ENCODE peak calls at places on chromosomes 6 and 20, in ten cellular contexts. U is CD4-positive, alpha-beta memory T cell; X is Peyer's patch; C is adrenal gland; V is Karpas-422; P is endodermal cell; B is tibial artery; N is heart left ventricle; Y is right cardiac atrium; S is spleen. D is an unnamed sample.
A peak's percentile ranks its signal among the peaks of the same experiment; 100 is the strongest.

GRCh38 chr20:1377984-1378742 is 14.7 kb downstream of the FKBP1A start:
- DNase-seq in U (no peak), X (no peak), C (no peak), V (no peak), P (peak; percentile 40), B (no peak), N (no peak), Y (no peak), S (no peak), D (no peak)

GRCh38 chr6:47595785-47596184 is 102.6 kb upstream of the ADGRF4 start:
- DNase-seq in U (no peak), X (no peak), C (no peak), V (no peak), P (no peak), B (no peak), N (no peak), Y (no peak), S (no peak), D (no peak)

GRCh38 chr20:58236612-58237317 is 8.3 kb upstream of the ANKRD60 start:
- DNase-seq in U (peak; percentile 77), X (peak; percentile 85), C (peak; percentile 79), V (peak; percentile 93), P (peak; percentile 94), B (peak; percentile 63), N (peak; percentile 83), Y (peak; percentile 67), S (peak; percentile 94), D (no peak)

GRCh38 chr6:52547647-52548352 is 29.1 kb downstream of the TRAM2 start:
- DNase-seq in U (no peak), X (peak; percentile 86), C (peak; percentile 26), V (no peak), P (no peak), B (no peak), N (no peak), Y (no peak), S (no peak), D (no peak)

GRCh38 chr6:56433119-56433518 is 185.7 kb upstream of the COL21A1 start:
- DNase-seq in U (no peak), X (no peak), C (no peak), V (no peak), P (no peak), B (no peak), N (peak; percentile 61), Y (no peak), S (no peak), D (no peak)

GRCh38 chr20:59062057-59062456 is 19.5 kb upstream of the PRELID3B start:
- DNase-seq in U (no peak), X (no peak), C (no peak), V (no peak), P (no peak), B (no peak), N (no peak), Y (no peak), S (no peak), D (no peak)

GRCh38 chr6:40725390-40725789 is 138.2 kb upstream of the LRFN2 start:
- DNase-seq in U (no peak), X (no peak), C (no peak), V (no peak), P (no peak), B (no peak), N (no peak), Y (no peak), S (no peak), D (no peak)

GRCh38 chr20:58700121-58700780 is 7.7 kb downstream of the NPEPL1 start:
- DNase-seq in U (no peak), X (peak; percentile 65), C (no peak), V (no peak), P (peak; percentile 35), B (no peak), N (no peak), Y (no peak), S (peak; percentile 56), D (no peak)

GRCh38 chr6:117449549-117450439 is 24.1 kb upstream of the ROS1 start:
- DNase-seq in U (peak; percentile 63), X (no peak), C (peak; percentile 79), V (peak; percentile 88), P (peak; percentile 85), B (peak; percentile 40), N (no peak), Y (peak; percentile 25), S (no peak), D (no peak)

GRCh38 chr6:8013763-8014162 is 50.4 kb downstream of the BLOC1S5 start:
- DNase-seq in U (no peak), X (no peak), C (no peak), V (no peak), P (no peak), B (no peak), N (no peak), Y (no peak), S (no peak), D (no peak)

DNA sequence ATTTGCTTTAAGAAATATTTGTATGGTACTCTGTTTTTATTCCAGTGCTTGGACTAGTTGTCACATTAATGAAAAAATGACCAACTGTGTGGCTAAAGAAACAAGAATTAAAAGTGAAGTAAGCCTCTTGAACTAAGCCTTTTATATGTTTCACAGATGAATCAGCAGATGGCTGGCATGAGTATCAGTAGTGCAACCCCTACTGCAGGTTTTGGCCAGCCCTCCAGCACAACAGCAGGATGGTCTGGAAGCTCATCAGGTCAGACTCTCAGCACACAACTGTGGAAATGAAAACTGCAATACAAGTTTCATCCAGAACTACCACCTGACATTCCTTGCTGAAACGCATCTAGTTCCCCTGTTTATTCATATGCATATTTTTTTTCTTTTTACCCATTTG is 96.8 kb downstream of the B3GAT2 start:
- DNase-seq in U (no peak), X (no peak), C (no peak), V (no peak), P (no peak), B (no peak), N (no peak), Y (no peak), S (no peak), D (no peak)
- H3K27ac ChIP-seq in U (no peak overlapping the region), X (no peak overlapping the region), C (no peak overlapping the region), V (no peak overlapping the region), P (no peak overlapping the region), B (no peak overlapping the region), N (no peak overlapping the region), Y (no peak overlapping the region), S (no peak overlapping the region), D (no peak overlapping the region)

DNA sequence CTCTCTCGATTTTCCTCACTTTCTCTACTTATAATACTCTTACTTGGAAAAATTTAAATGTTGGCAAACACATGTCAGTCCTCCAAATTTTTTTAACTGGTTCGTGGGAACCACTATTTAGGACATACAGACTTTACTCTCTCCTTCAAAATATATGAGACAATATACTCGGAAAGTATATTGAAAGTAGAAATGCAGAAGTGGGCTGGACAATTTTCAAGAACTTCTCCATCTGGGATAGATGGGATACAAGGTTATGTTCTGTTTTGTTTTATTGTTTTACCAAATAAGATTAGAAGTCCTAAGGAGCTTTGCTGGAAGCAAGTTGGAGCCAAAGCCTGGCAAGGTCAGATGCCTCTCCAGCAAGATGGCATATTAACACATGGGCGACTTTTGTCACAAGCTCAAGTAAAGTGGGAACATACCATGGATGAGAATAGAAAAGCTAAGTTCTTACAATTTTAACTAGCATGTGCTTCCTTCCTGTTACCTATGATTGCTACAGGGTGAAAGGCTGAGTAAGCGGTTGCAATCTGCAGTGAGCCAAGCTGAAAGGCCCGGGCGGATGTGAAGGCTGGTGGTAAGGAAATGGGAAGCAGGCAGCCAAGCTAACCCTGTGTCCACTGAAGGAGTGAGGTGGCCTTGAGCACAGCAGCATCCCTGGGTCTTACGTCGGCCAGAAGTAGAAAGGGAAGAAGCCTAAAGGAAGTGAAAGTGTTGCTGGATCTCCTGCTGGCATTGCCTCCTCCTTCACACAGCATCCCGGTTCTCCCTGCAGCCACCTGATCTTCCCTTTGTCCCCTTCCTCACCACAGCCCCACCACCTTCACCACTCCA is 7.1 kb downstream of the MAP3K5 start:
- DNase-seq in U (peak; percentile 52), X (no peak), C (peak; percentile 75), V (peak; percentile 62), P (no peak), B (peak; percentile 70), N (peak; percentile 70), Y (peak; percentile 54), S (peak; percentile 91), D (no peak)
- H3K4me1 ChIP-seq in U (peaks cover 96% of the 10 kb centered on the region), X (peaks cover 60% of the 10 kb centered on the region), C (peaks cover 62% of the 10 kb centered on the region), V (peaks cover 29% of the 10 kb centered on the region), P (no peaks in the 10 kb centered on the region), B (peaks cover 28% of the 10 kb centered on the region), N (peaks cover 7% of the 10 kb centered on the region), Y (peaks cover 6% of the 10 kb centered on the region), S (peaks cover 100% of the 10 kb centered on the region), D (peaks cover 76% of the 10 kb centered on the region)

GRCh38 chr6:35388023-35388422 is 45.7 kb downstream of the PPARD start:
- DNase-seq in U (no peak), X (no peak), C (no peak), V (no peak), P (no peak), B (no peak), N (no peak), Y (no peak), S (no peak), D (no peak)

GRCh38 chr6:35385457-35386202 is 43.3 kb downstream of the PPARD start:
- DNase-seq in U (no peak), X (peak; percentile 79), C (no peak), V (no peak), P (no peak), B (no peak), N (no peak), Y (peak; percentile 38), S (no peak), D (no peak)

GRCh38 chr6:35391240-35391968 is 49.0 kb downstream of the PPARD start:
- DNase-seq in U (peak; percentile 62), X (no peak), C (no peak), V (peak; percentile 37), P (no peak), B (no peak), N (no peak), Y (no peak), S (no peak), D (no peak)

GRCh38 chr6:35386989-35387388 is 44.6 kb downstream of the PPARD start:
- DNase-seq in U (no peak), X (no peak), C (no peak), V (no peak), P (no peak), B (no peak), N (no peak), Y (no peak), S (no peak), D (no peak)

DNA sequence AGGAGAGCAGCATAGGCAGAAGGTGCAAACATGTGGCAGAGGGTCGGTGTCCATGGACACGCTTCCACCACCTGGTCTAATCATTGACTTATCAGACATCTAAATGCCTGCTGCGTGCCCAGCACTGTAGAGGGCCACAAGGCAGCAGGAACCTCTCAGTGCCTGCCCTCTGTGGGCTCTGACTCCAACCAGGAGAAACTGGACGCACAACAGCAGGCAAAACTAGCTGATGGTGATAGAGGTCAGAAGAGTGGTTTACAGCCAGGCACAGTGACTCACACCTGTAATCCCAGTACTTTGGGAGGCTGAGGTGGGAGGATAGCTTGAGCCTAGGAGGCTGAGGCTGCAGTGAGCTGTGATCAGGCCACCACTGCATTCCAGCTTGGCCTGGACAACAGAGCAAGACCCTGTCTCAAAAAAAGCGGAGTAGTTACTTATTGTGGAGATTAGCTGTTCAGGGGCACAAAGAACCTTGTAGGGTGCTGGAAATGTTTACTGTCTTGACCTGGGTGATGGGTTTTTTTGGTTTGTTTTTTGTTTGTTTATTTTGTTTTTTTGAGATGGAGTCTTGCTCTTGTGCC is 46.5 kb downstream of the PPARD start:
- DNase-seq in U (no peak), X (no peak), C (no peak), V (no peak), P (no peak), B (no peak), N (no peak), Y (no peak), S (no peak), D (no peak)
- H3K27ac ChIP-seq in U (no peak overlapping the region), X (no peak overlapping the region), C (no peak overlapping the region), V (no peak overlapping the region), P (no peak overlapping the region), B (no peak overlapping the region), N (no peak overlapping the region), Y (no peak overlapping the region), S (no peak overlapping the region), D (no peak overlapping the region)

GRCh38 chr20:33843854-33844253 is 32.7 kb downstream of the CHMP4B start:
- DNase-seq in U (peak; percentile 56), X (no peak), C (no peak), V (no peak), P (no peak), B (no peak), N (no peak), Y (no peak), S (no peak), D (no peak)
- H3K4me1 ChIP-seq in U (peaks cover 76% of the 10 kb centered on the region), X (peaks cover 65% of the 10 kb centered on the region), C (peaks cover 29% of the 10 kb centered on the region), V (peaks cover 49% of the 10 kb centered on the region), P (peaks cover 6% of the 10 kb centered on the region), B (peaks cover 32% of the 10 kb centered on the region), N (peaks cover 39% of the 10 kb centered on the region), Y (peaks cover 34% of the 10 kb centered on the region), S (peaks cover 94% of the 10 kb centered on the region), D (peaks cover 64% of the 10 kb centered on the region)